ENCODE peak calls at places on chromosomes 7 and 10, in five cellular contexts. X is body of pancreas, O is heart left ventricle, W is A549, R is tibial nerve. K is an unnamed sample.

GRCh38 chr7:95375591-95376294 is 20.4 kb downstream of the PON3 start:
- DNase-seq in R (no peak), X (no peak), W (no peak), O (no peak), K (no peak)

GRCh38 chr7:150971242-150972048 is 6.7 kb downstream of the KCNH2 start:
- DNase-seq in O (no peak), X (peak), R (no peak), W (no peak), K (peak)

GRCh38 chr7:100373261-100373831 is at the start of gene PILRA:
- DNase-seq in W (no peak), X (no peak), R (no peak), O (no peak), K (no peak)

GRCh38 chr10:126352446-126352845 is 35.8 kb downstream of the ADAM12 start:
- DNase-seq in W (no peak), O (no peak), R (no peak), X (no peak), K (no peak)

GRCh38 chr10:78002541-78003284 is 26.6 kb downstream of the POLR3A start:
- DNase-seq in W (no peak), R (no peak), X (no peak), O (no peak), K (no peak)

GRCh38 chr10:75655791-75656451 is 224.5 kb downstream of the LRMDA start:
- DNase-seq in X (no peak), O (no peak), R (no peak), W (no peak), K (no peak)

GRCh38 chr7:16083931-16084330 is 337.4 kb downstream of the CRPPA start:
- DNase-seq in O (no peak), R (no peak), W (peak), X (no peak), K (no peak)

GRCh38 chr7:98185101-98185500 is 26.1 kb upstream of the BHLHA15 start:
- DNase-seq in W (no peak), O (no peak), R (no peak), X (no peak), K (no peak)

GRCh38 chr10:60704480-60704879 is 73.8 kb upstream of the CDK1 start:
- DNase-seq in R (no peak), W (no peak), X (no peak), O (no peak), K (no peak)

GRCh38 chr10:58641708-58642107 is 129.0 kb downstream of the BICC1 start:
- DNase-seq in O (no peak), R (no peak), W (no peak), X (no peak), K (no peak)

GRCh38 chr7:77855371-77856083 is 57.0 kb downstream of the PHTF2 start:
- DNase-seq in X (peak), W (no peak), O (peak), R (no peak), K (peak)

GRCh38 chr7:28708033-28708451 is 250.1 kb downstream of the TRIL start:
- DNase-seq in R (peak), X (no peak), O (no peak), W (no peak), K (no peak)

GRCh38 chr10:116757246-116757645 is 14.9 kb upstream of the HSPA12A start:
- DNase-seq in R (no peak), W (no peak), X (no peak), O (no peak), K (no peak)

GRCh38 chr7:2886900-2887299 is 42.8 kb upstream of the GNA12 start:
- DNase-seq in W (peak), O (no peak), R (peak), X (peak), K (peak)

GRCh38 chr10:50419756-50420155 is 168.4 kb upstream of the ASAH2 start:
- DNase-seq in R (no peak), O (no peak), X (no peak), W (no peak), K (no peak)

DNA sequence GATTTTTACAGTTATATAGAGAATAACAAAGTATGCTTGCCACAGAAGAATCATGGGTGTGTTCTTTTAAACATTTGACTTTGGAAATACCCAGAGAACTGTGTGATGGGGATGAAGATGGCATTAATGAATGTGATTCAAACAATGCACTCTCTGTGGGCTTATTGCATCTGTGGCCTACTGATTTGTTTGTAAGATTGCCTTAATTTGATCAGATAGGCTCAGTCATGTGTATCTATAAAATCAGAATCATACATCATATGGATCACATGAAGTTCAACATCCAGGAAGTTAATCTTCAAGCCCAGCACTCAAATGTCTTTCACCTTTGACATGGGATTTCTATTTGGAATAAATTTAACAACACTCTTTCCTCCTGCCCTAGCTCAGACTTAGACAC is 410.9 kb downstream of the SUGCT start:
- DNase-seq in R (no peak), O (no peak), X (no peak), W (no peak), K (no peak)
- TF ChIP-seq POLR2A in R (no peak), O (no peak), X (no peak), W (no peak), K (no peak)

GRCh38 chr7:55367283-55367840 is 2.2 kb downstream of the LANCL2 start:
- DNase-seq in R (no peak), W (no peak), X (no peak), O (no peak), K (no peak)

GRCh38 chr7:55365103-55365679 is at the start of gene LANCL2:
- DNase-seq in X (peak), O (no peak), W (peak), R (peak), K (peak)

GRCh38 chr7:55363386-55364170 is 1.6 kb upstream of the LANCL2 start:
- DNase-seq in X (no peak), W (no peak), O (no peak), R (no peak), K (no peak)

GRCh38 chr7:55366461-55367138 is 1.5 kb downstream of the LANCL2 start:
- DNase-seq in W (no peak), O (no peak), X (no peak), R (no peak), K (peak)

DNA sequence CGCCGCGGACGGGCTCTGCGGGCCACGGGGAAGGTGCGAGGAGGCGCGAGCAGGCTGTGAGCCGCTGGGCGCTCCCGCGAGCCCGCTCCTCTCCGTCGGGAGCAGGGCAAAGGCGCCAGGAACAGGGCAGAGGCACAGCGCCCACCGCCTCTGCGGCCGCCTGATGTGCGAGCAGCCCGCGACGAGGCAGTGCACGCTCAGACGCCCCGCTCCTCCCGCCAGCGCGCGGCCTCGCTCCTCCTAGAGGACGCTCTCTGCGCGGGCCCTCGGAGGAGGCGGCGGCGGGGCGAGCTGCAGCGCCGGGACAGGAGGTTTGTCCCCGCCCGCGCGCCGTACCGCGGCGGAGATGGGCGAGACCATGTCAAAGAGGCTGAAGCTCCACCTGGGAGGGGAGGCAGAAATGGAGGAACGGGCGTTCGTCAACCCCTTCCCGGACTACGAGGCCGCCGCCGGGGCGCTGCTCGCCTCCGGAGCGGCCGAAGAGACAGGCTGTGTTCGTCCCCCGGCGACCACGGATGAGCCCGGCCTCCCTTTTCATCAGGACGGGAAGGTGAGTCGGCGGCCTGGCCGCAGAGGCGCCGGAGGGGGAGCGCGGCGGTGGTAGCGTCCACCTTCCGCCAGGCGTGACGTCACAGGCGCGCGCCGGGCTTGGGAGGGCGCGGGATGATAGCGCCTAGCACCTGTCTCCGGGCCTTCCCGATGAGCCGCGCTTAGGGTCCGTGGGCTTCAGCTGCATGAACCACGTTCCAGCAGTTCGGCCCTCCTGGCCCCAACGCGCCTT is 733 bp downstream of the LANCL2 start:
- DNase-seq in R (peak), W (peak), X (peak), O (peak), K (peak)
- TF ChIP-seq POLR2A in R (peak), W (peak), X (peak), O (peak), K (no peak)

DNA sequence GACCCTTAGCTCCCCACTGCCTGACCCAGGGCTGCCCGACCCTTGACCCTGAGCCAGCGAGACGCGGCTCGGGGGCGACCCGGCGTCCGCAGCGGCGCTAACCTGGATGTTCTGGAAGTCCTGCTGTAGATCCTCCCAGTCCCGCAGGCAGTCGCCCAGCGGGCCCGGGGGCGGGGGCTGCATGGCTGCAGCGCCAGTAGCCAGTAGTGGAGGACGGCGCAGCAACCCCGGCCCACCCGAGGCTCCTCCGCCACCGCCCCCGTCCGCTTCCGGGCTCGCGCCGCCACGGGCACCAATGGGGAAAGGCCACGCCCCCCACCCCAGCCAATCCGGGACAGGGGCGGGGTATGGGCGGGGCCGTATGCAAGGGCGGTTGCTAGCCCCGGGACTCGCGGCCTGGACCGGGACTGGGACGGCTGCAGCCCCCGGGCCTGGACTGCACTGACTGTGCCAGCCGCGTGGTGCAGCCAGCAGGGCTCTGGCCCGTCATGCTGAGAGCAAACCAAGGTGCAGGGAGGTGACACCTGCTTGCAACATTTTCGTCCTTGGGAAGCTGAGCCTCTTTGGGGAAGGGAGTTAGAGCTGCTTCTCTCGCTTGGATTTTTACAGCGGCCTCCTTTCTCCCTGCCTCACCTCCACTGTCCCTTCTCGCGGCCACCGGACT is at the start of gene TMEM120A:
- DNase-seq in W (peak), O (peak), R (peak), X (peak), K (peak)
- TF ChIP-seq POLR2A in W (peak), O (peak), R (peak), X (peak), K (no peak)

DNA sequence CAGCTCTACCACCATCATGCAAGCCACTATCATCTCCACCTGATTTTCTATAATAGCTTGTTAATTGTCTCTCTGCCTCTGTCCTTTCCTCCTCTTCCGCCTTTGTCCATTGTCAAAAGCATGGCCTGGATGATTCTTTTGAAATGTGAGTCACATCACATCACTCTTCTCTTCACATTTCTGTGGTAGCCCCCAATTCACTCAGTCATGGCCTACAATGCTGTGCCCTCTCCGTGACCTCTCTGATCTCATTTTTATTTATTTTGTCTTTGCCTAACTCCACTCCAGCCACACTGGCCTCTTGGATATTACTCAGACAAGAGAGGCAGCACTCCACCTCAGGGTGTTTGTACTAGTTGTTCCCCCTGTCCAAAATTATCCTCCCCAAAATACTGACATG is 4.9 kb upstream of the ABCB4 start:
- DNase-seq in O (no peak), W (no peak), R (no peak), X (no peak), K (no peak)
- TF ChIP-seq POLR2A in O (no peak), W (no peak), R (no peak), X (no peak), K (no peak)

DNA sequence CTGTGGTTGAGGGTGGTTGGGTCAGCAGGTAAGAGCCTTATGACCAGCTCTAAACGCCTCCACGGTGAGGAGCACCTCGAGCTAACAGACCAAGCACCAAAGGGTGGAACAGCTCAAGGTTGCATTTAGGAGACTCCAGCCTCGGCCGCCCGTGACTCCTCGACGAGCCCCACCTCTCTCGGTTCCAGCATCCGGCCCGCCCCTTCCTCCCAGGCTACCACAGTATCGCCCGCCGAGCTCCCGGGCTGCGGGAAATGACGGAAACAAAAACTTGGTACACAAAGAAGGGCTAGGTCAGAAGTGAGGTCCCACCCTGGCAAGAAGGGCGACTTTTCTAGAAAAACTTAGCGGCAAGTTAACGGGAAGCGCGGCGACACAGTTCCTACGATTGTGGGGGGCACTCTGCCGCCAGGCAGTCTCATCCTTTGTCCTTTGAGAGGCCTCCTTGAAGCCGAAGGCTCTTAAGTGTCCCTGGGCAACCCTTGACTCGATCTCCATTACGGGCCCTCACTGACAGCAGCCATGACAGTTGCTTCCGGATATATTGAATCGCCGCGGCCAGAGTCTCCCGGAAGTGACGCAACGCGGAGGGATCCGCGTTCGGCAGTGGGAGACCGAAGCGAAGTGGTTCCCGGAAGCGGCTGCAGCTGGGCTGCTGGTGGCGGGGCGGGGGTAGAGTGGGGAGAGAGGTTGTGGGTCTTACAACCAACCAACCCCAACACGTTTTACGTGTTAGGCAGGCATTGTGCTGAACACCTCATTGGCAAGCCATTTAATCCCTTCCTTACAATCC is 40.2 kb upstream of the ZNF518A start:
- DNase-seq in W (peak), R (peak), X (peak), O (peak), K (peak)
- TF ChIP-seq POLR2A in W (peak), R (no peak), X (peak), O (peak), K (no peak)

GRCh38 chr7:102467581-102468415 is 3.0 kb downstream of the LRWD1 start:
- DNase-seq in W (no peak), R (no peak), O (no peak), X (no peak), K (no peak)

GRCh38 chr7:102463841-102464576 is 654 bp downstream of the ALKBH4 start:
- DNase-seq in O (no peak), X (no peak), R (no peak), W (no peak), K (no peak)

GRCh38 chr7:102468416-102469350 is 3.9 kb downstream of the LRWD1 start:
- DNase-seq in O (no peak), W (no peak), X (no peak), R (no peak), K (no peak)

GRCh38 chr7:102466097-102466496 is 1.3 kb downstream of the LRWD1 start:
- DNase-seq in X (no peak), W (no peak), R (no peak), O (no peak), K (no peak)

GRCh38 chr7:102464577-102465280 is at the start of the genes ALKBH4 and LRWD1:
- DNase-seq in R (peak), W (peak), X (peak), O (peak), K (peak)
- TF ChIP-seq POLR2A in R (no peak), W (peak), X (peak), O (peak), K (no peak)

GRCh38 chr7:24926623-24927539 is 53.1 kb downstream of the OSBPL3 start:
- DNase-seq in R (no peak), X (no peak), W (no peak), O (no peak), K (no peak)

GRCh38 chr7:24922099-24922773 is 57.7 kb downstream of the OSBPL3 start:
- DNase-seq in W (no peak), X (no peak), R (no peak), O (no peak), K (no peak)

GRCh38 chr7:24924375-24924774 is 55.6 kb downstream of the OSBPL3 start:
- DNase-seq in R (no peak), O (no peak), X (no peak), W (no peak), K (no peak)

GRCh38 chr7:24920702-24921679 is 59.0 kb downstream of the OSBPL3 start:
- DNase-seq in X (peak), R (no peak), W (no peak), O (no peak), K (no peak)

DNA sequence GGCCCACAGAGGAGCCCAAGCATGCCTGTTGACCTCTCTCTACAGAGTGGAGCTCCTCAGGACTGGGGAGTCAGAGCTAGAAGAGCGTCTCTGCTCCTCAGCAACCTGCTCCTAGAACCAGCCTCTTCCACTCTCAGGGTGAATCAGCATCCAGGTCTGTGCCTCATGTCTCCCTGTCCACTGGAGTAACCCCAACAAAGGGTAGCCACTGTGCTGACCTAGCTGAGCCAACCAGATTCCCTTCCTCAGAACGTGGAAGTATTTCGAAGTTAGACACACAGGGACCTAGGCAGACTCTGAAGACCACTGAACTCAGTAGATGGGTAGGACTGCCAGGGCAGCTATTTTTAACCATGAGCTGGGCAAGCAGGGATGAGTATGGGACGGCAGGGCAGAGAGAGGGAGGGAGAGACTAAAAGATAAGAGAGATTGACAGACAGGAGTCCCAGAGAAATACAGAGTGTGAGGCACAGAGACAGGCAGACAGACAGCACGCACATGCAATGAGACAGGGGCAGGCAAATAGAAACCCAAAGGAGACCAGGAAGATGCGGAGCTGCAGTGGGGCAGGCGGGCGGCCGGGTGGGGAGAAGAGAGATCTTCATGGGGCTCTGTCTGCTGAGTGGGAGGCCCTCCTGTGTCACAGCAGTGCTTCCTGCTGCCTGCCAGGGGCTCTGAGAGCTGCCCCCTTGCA is 56.7 kb downstream of the OSBPL3 start:
- DNase-seq in X (no peak), R (no peak), O (no peak), W (no peak), K (no peak)
- TF ChIP-seq POLR2A in X (no peak), R (no peak), O (no peak), W (no peak), K (no peak)

GRCh38 chr7:39949980-39950472 is at the start of gene CDK13:
- DNase-seq in W (peak), O (peak), R (peak), X (peak), K (peak)
- TF ChIP-seq POLR2A in W (peak), O (no peak), R (no peak), X (no peak), K (no peak)

DNA sequence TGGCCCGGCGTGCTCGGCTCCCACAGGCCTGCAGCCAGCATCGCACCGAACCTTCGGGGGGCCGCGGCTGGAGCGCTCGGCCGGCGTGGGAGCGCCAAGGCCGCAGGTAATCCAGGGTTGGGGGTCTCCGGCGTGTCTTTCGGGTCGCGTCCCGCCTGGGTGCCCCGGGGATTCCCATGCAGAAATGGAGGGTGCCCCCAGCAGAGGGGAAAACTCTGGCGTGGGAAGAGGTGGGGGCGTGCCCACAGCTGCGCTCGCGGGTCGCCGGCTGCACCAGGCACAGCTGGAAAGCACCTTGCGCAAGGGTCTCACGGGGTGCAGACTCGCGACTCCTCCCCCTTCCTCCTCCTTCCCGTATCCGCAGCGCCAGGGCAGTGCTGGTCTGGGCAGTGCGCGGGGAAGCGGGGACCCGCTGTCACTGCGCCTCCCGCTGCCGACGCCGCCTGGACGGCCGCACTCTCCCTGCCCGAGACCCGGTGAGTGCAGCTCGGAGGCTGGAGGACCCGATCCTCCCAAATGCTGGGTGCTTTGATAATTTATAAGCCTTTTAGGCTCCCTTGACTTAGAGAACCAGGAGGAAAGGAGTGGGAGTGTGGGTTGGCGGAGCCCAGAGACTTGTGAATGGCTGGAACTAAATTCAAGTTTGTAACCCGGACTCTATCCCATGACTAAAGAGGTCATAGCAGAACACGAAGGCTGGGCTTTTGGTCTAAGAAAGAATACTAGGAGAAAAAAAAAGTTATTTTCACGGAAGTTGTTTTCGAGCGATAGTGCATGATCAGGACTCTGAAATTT is 486 bp downstream of the MAP3K8 start:
- DNase-seq in R (peak), O (peak), W (peak), X (peak), K (peak)
- TF ChIP-seq POLR2A in R (peak), O (peak), W (peak), X (peak), K (no peak)

GRCh38 chr7:37753398-37753797 is 69.8 kb downstream of the GPR141 start:
- DNase-seq in W (no peak), R (no peak), O (no peak), X (no peak), K (no peak)
- TF ChIP-seq POLR2A in W (no peak), R (no peak), O (no peak), X (no peak), K (no peak)

K was measured in testis.